ENCODE peak calls at places on chromosomes 4 and X, in ten cellular contexts. K is astrocyte of the spinal cord, Q is progenitor cell of endocrine pancreas, N is prostate gland, H is WTC11, I is heart left ventricle, R is endothelial cell, E is tibial nerve, D is right atrium auricular region, M is neural progenitor cell. P is an unnamed sample.

GRCh38 chr4:1533501-1534064 is 127.3 kb upstream of the NKX1-1 start:
- DNase-seq in K (no peak), I (peak), R (no peak), H (no peak), Q (no peak), E (no peak), N (no peak), M (no peak), D (no peak), P (no peak)

GRCh38 chr4:123806057-123806456 is 409.5 kb downstream of the SPRY1 start:
- DNase-seq in K (no peak), H (no peak), E (no peak), M (no peak), N (no peak), Q (no peak), I (no peak), D (no peak), R (no peak), P (no peak)

GRCh38 chr4:126794363-126794762 is 838.4 kb upstream of the INTU start:
- DNase-seq in H (no peak), I (no peak), M (no peak), R (no peak), D (no peak), Q (no peak), E (no peak), N (no peak), K (peak), P (no peak)

GRCh38 chr4:8117278-8117682 is 41.3 kb downstream of the ABLIM2 start:
- DNase-seq in Q (no peak), N (no peak), I (peak), E (no peak), H (peak), K (no peak), M (peak), R (no peak), D (no peak), P (peak)

GRCh38 chrX:46572295-46572936 is 1.1 kb upstream of the CHST7 start:
- DNase-seq in M (no peak), R (no peak), H (no peak), E (no peak), N (no peak), K (no peak), I (no peak), Q (no peak), D (no peak), P (no peak)

GRCh38 chr4:3305610-3306371 is 13.0 kb downstream of the RGS12 start:
- DNase-seq in E (peak), Q (no peak), H (peak), K (no peak), I (peak), M (peak), N (no peak), D (no peak), R (peak), P (no peak)

GRCh38 chr4:172042714-172043114 is 229.5 kb downstream of the GALNTL6 start:
- DNase-seq in H (no peak), Q (no peak), N (no peak), I (no peak), R (no peak), E (no peak), M (no peak), D (no peak), K (no peak), P (no peak)

GRCh38 chrX:24260827-24261550 is 52.9 kb downstream of the SUPT20HL2 start:
- DNase-seq in R (no peak), D (peak), M (no peak), H (no peak), N (no peak), I (no peak), Q (no peak), K (peak), E (no peak), P (no peak)

GRCh38 chrX:38175140-38175539 is 45.5 kb downstream of the SRPX start:
- DNase-seq in Q (peak), E (no peak), N (peak), K (peak), I (no peak), R (peak), M (peak), D (no peak), H (peak), P (peak)

GRCh38 chrX:74420194-74421035 is 878 bp upstream of the SLC16A2 start:
- DNase-seq in I (peak), R (peak), Q (peak), N (peak), D (peak), E (peak), M (peak), K (peak), H (peak), P (peak)

GRCh38 chr4:149264093-149264733 is 551.4 kb downstream of the IQCM start:
- DNase-seq in E (no peak), R (peak), N (peak), I (no peak), M (peak), Q (no peak), D (no peak), K (peak), H (peak), P (peak)

GRCh38 chrX:106716004-106716403 is 10.5 kb upstream of the RNF128 start:
- DNase-seq in H (no peak), Q (no peak), M (no peak), R (no peak), D (no peak), N (no peak), K (no peak), I (no peak), E (no peak), P (no peak)

GRCh38 chrX:138875472-138875871 is 164.0 kb upstream of the FGF13 start:
- DNase-seq in E (no peak), R (no peak), D (no peak), Q (no peak), I (no peak), H (no peak), K (no peak), N (no peak), M (no peak), P (no peak)

GRCh38 chr4:174016251-174016650 is 267.2 kb downstream of the FBXO8 start:
- DNase-seq in N (no peak), M (no peak), H (no peak), K (no peak), D (no peak), I (no peak), E (no peak), R (no peak), Q (no peak), P (no peak)

GRCh38 chr4:41192136-41192535 is 22.2 kb downstream of the APBB2 start:
- DNase-seq in H (no peak), R (no peak), N (no peak), D (no peak), I (no peak), Q (no peak), M (no peak), K (peak), E (no peak), P (no peak)

GRCh38 chrX:155179343-155179997 is 36.8 kb upstream of the VBP1 start:
- DNase-seq in M (no peak), E (no peak), D (no peak), H (no peak), R (no peak), I (no peak), K (no peak), Q (no peak), N (no peak), P (no peak)

GRCh38 chrX:74925210-74926088 is at the start of gene NEXMIF:
- DNase-seq in I (peak), E (no peak), M (peak), K (no peak), H (peak), N (peak), Q (peak), R (peak), D (no peak), P (no peak)

GRCh38 chrX:139844163-139844562 is 88.7 kb downstream of the ATP11C start:
- DNase-seq in I (no peak), Q (no peak), N (no peak), M (no peak), D (no peak), E (no peak), R (no peak), H (no peak), K (no peak), P (no peak)

GRCh38 chr4:155948541-155948940 is 5.1 kb downstream of the CTSO start:
- DNase-seq in M (no peak), Q (no peak), E (no peak), I (no peak), K (peak), R (no peak), N (no peak), D (no peak), H (no peak), P (no peak)

GRCh38 chr4:74444891-74445642 is at the start of gene AREG:
- DNase-seq in R (peak), D (peak), K (peak), Q (peak), H (peak), E (peak), M (peak), I (peak), N (peak), P (peak)

GRCh38 chr4:39714171-39714570 is 16.2 kb downstream of the UBE2K start:
- DNase-seq in D (peak), M (no peak), H (no peak), N (no peak), Q (no peak), R (no peak), E (no peak), K (no peak), I (no peak), P (no peak)

GRCh38 chr4:147736458-147736857 is 4.6 kb downstream of the ARHGAP10 start:
- DNase-seq in N (no peak), E (no peak), M (no peak), K (peak), R (no peak), Q (no peak), H (no peak), D (no peak), I (no peak), P (peak)

GRCh38 chrX:130057209-130057608 is 53.1 kb downstream of the ELF4 start:
- DNase-seq in D (no peak), E (no peak), N (no peak), K (no peak), I (no peak), H (no peak), R (peak), Q (no peak), M (no peak), P (no peak)

GRCh38 chrX:126165401-126165720 is 728 bp downstream of the DCAF12L2 start:
- DNase-seq in H (no peak), M (no peak), E (no peak), D (no peak), N (no peak), Q (no peak), R (no peak), K (no peak), I (no peak), P (no peak)

GRCh38 chrX:39731735-39732134 is 366.0 kb downstream of the BCOR start:
- DNase-seq in N (no peak), E (no peak), D (no peak), Q (no peak), K (no peak), R (no peak), M (no peak), I (no peak), H (no peak), P (no peak)

GRCh38 chr4:7632341-7632740 is 197.6 kb upstream of the PSAPL1 start:
- DNase-seq in K (no peak), H (no peak), I (peak), R (no peak), M (no peak), N (no peak), Q (no peak), D (no peak), E (no peak), P (no peak)

DNA sequence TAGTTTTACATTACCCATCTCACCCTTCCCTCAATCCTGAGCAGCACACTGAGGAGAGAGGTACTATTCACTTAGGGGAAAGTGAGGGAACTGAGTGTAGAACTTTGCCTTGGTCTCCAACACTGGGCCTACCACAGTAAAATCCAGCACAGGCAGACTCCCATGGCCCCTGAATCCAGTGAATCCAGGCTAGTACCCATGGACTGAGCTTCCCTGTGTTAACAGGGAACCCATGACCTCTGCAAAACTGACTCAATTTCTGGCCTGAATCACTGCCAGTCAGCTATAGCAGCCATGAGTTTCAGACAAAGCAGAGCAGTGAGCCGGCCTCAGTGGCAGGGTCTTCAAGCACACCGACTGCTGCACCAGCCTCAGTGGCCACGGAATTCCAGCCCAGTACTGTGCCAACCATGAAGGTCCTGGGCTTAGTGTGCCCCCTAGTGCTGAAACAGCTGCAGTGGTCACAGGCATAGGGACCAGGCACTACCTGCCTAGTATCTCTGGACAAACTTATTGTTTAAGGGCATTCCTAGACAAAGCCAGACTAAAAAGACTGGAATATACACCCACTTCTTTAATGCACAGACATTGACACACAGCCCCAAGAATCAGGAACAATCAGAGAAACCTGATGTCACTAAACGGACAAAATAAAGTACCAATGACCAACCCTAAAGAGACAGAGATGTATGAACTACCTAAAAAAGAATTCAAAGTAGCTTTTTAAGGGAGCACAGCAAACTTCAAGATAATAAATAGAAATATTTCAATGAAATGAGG is 127.4 kb upstream of the RPL34 start:
- DNase-seq in E (no peak), I (no peak), K (peak), R (peak), N (no peak), M (peak), Q (peak), D (no peak), H (peak), P (no peak)
- TF ChIP-seq CTCF in E (no peak), I (no peak), K (peak), R (peak), N (peak), M (peak), Q (peak), D (no peak), H (peak), P (peak)

DNA sequence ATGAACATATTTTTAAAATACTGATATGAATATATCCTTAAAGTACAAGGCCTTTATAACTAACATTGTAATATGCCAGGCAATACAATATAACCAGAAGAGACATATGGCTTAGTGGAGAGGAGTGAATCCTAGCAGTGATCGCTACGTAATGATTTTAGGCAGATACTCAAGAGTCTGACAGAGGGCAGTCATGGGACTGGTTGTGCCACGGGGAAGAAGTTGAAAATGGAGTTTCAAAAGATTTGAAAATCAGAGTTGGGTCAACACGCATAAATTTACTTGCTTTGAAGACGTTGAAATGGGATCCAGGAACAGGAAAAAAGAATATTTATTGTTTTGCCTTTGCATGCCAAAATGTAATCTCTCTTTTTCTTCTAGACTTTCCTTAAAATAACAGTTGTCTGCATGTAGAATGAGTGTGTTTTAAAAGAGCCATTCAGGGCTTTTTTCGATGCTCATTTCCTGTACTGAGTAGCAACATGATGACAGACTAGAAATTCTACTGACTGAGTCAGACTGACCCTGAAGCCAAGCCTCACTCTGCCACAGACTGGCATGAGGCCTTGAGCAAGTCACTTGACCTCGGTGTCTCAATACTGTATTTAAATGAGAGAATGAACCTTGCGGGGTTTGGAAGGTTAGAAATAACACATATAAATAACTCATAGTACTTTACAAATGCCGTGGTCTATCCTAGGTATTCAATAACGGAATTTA is 8.1 kb upstream of the SMS start:
- DNase-seq in I (no peak), E (no peak), D (peak), K (peak), R (no peak), N (no peak), M (no peak), H (no peak), Q (no peak), P (peak)
- TF ChIP-seq CTCF in I (no peak), E (no peak), D (no peak), K (no peak), R (no peak), N (no peak), M (no peak), H (no peak), Q (no peak), P (no peak)

DNA sequence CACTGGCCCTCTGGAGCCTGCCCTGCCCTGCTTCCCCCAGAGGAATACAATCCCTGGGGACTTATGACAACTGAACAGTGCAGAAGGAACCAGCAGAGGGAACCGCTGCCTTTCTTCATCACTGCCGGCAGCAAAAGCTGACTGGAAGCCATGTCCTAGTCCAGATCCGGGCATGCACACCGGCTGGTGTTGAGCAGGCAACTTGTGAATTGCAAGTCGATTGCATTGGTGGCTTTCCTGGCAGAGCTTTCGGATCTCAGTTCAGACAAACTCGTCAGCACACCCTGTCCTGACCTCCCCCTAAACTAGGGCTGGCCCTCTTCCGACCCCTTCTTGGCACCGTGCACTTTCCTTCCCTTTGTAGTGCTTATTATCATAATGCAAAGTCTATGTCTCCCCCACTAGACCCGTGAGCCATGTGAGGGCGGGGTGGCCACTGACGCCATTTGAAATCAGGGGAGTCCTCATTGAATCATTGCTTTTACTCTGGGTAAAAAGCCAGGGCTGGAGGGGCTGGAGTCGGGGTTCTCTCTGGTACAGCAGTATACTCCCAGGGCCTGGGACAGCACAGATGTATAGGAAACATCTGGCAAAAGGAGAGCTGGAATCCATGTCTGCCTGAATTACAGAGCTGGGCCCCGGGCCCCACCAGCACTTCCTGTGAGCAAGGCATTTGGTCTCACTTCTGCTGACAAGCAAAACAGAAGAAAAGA is 1.8 kb downstream of the ARHGAP4 start:
- DNase-seq in M (peak), H (no peak), E (no peak), Q (no peak), I (no peak), D (no peak), R (no peak), K (peak), N (no peak), P (peak)
- TF ChIP-seq CTCF in M (peak), H (no peak), E (peak), Q (peak), I (peak), D (no peak), R (no peak), K (peak), N (no peak), P (peak)

GRCh38 chrX:141879616-141880015 is 24.1 kb upstream of the MAGEC1 start:
- DNase-seq in R (no peak), N (no peak), M (no peak), I (no peak), Q (no peak), D (no peak), H (no peak), E (no peak), K (no peak), P (no peak)
- TF ChIP-seq CTCF in R (no peak), N (no peak), M (no peak), I (no peak), Q (no peak), D (no peak), H (no peak), E (no peak), K (no peak), P (no peak)

GRCh38 chrX:118000518-118000917 is 116.1 kb downstream of the KLHL13 start:
- DNase-seq in D (no peak), K (no peak), H (no peak), Q (no peak), R (no peak), M (no peak), N (no peak), E (no peak), I (no peak), P (no peak)

GRCh38 chrX:117995378-117995777 is 121.2 kb downstream of the KLHL13 start:
- DNase-seq in D (no peak), K (no peak), R (no peak), I (no peak), H (no peak), Q (no peak), E (no peak), N (no peak), M (no peak), P (no peak)

GRCh38 chrX:117996408-117996807 is 120.2 kb downstream of the KLHL13 start:
- DNase-seq in I (no peak), K (no peak), M (no peak), N (peak), E (no peak), H (no peak), R (no peak), Q (no peak), D (no peak), P (no peak)

GRCh38 chrX:117998171-117998570 is 118.4 kb downstream of the KLHL13 start:
- DNase-seq in D (no peak), H (no peak), M (no peak), R (no peak), K (no peak), Q (no peak), I (no peak), N (no peak), E (no peak), P (no peak)

GRCh38 chrX:117996918-117997480 is 119.6 kb downstream of the KLHL13 start:
- DNase-seq in E (no peak), H (no peak), N (no peak), M (no peak), D (no peak), R (no peak), K (no peak), I (no peak), Q (no peak), P (no peak)
- TF ChIP-seq CTCF in E (no peak), H (no peak), N (no peak), M (peak), D (no peak), R (no peak), K (peak), I (no peak), Q (no peak), P (no peak)

DNA sequence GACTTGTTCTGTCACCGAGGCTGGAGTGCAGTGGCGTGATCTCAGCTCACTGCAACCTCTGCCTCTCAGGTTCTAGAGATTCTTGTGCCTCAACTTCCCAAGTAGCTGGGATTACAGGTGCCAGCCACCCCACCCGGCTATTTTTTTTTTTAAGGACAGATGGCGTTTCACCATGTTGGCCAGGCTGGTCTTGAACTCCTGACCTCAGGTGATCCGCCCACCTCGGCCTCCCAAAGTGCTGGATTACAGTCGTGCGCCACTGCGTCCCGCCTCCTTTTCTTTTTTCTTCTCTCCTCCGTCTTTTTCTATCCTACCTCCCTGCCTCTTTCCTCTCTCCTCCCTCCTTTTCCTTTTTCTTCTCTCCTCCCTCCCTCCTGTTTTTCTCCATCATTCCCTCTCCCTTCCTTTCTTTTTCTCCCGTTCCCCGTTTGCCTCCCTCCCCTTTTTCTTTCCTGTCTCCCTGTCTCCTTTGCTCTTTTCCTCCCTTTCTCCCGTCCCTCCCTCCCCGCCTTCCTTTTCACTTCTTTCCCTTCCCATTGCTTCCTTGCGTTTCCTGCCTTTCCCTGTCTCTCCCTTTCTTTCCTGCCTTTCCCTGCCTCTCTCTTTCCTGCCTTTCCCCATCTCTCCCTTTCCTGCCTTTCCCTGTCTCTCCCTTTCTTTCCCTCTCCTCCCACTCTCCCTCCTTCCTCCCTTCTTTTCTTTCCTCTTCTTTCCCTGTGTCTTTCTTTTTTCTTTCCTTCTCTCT is 2.1 kb upstream of the SLC25A6 start:
- DNase-seq in M (no peak), K (no peak), I (peak), N (no peak), E (no peak), R (no peak), Q (no peak), D (no peak), H (no peak), P (no peak)
- TF ChIP-seq CTCF in M (no peak), K (no peak), I (no peak), N (no peak), E (no peak), R (no peak), Q (no peak), D (no peak), H (no peak), P (no peak)

GRCh38 chr4:106201373-106201772 is 114.6 kb downstream of the TBCK start:
- DNase-seq in K (peak), I (no peak), M (peak), E (no peak), D (no peak), H (no peak), Q (no peak), N (no peak), R (no peak), P (peak)
- TF ChIP-seq CTCF in K (peak), I (peak), M (peak), E (peak), D (no peak), H (no peak), Q (peak), N (peak), R (peak), P (peak)